ENCODE peak calls at places on chromosome 18, in four cellular contexts. V, Q, I and A are unnamed samples.
A peak's percentile ranks its signal among the peaks of the same experiment; 100 is the strongest.

GRCh38 chr18:51447351-51447896 is 249.9 kb upstream of the MEX3C start:
- DNase-seq in V (no peak), Q (peak; percentile 4), I (peak; percentile 79), A (no peak)

GRCh38 chr18:79787527-79788095 is 10.1 kb upstream of the KCNG2 start:
- DNase-seq in Q (no peak), V (no peak), I (no peak), A (no peak)

GRCh38 chr18:39340418-39340817 is 1774.8 kb upstream of the CELF4 start:
- DNase-seq in V (no peak), Q (no peak), I (no peak), A (no peak)

GRCh38 chr18:67300498-67300897 is 216.0 kb downstream of the DSEL start:
- DNase-seq in I (no peak), Q (peak; percentile 64), V (peak; percentile 12), A (peak; percentile 48)

GRCh38 chr18:13872373-13872772 is 43.0 kb downstream of the MC2R start:
- DNase-seq in Q (no peak), V (no peak), I (no peak), A (no peak)

GRCh38 chr18:72492497-72492896 is 51.6 kb downstream of the CBLN2 start:
- DNase-seq in I (no peak), V (no peak), Q (no peak), A (no peak)

GRCh38 chr18:63307555-63308200 is 11.9 kb downstream of the BCL2 start:
- DNase-seq in I (no peak), Q (no peak), V (no peak), A (no peak)

GRCh38 chr18:33334781-33335180 is 105.7 kb downstream of the CCDC178 start:
- DNase-seq in Q (no peak), I (no peak), V (no peak), A (no peak)

GRCh38 chr18:78939105-78939504 is 40.5 kb upstream of the SALL3 start:
- DNase-seq in Q (no peak), V (no peak), I (no peak), A (no peak)

GRCh38 chr18:8424917-8425725 is 184.1 kb upstream of the RAB12 start:
- DNase-seq in V (peak; percentile 27), I (no peak), Q (no peak), A (no peak)
- TF ChIP-seq CTCF in V (no peak), I (no peak), Q (no peak), A (no peak)

GRCh38 chr18:69945220-69946114 is 2.2 kb downstream of the CD226 start:
- DNase-seq in I (no peak), V (no peak), Q (no peak), A (no peak)

GRCh38 chr18:69936191-69936558 is 11.5 kb downstream of the CD226 start:
- DNase-seq in V (peak; percentile 46), I (no peak), Q (no peak), A (no peak)

GRCh38 chr18:69943021-69943420 is 4.7 kb downstream of the CD226 start:
- DNase-seq in V (peak; percentile 22), Q (no peak), I (no peak), A (no peak)

GRCh38 chr18:69944434-69944833 is 3.2 kb downstream of the CD226 start:
- DNase-seq in Q (no peak), V (no peak), I (no peak), A (no peak)

DNA sequence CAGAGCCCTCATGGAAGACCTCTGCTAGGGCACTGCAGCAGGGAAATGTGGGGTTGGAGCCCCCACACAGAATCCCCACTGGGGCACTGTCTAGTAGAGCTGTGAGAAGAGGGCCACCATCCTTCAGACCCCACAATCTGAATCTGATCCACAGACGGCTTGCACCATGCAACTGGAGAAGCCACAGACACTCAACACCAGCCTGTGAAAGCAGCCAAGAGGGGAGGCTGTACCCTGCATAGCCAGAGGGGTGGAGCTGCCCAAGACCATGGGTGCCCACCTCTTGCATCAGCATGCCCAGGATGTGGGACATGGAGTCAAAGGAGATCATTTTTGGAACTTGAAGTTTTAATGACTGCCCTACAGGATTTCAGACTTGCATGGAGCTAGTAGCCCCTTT is 6.5 kb downstream of the CD226 start:
- DNase-seq in V (no peak), Q (no peak), I (no peak), A (no peak)
- TF ChIP-seq CTCF in V (no peak), Q (no peak), I (no peak), A (no peak)

GRCh38 chr18:34576622-34577021 is 133.5 kb upstream of the DTNA start:
- DNase-seq in I (no peak), Q (no peak), V (no peak), A (no peak)
- TF ChIP-seq CTCF in I (no peak), Q (no peak), V (no peak), A (no peak)

GRCh38 chr18:37578886-37579513 is 13.4 kb upstream of the CELF4 start:
- DNase-seq in I (no peak), V (peak; percentile 46), Q (peak; percentile 1), A (peak; percentile 22)
- TF ChIP-seq CTCF in I (peak; percentile 30), V (peak; percentile 47), Q (peak; percentile 57), A (peak; percentile 64)